ENCODE peak calls at places on chromosomes 11 and 22, in seven cellular contexts. Y, S, I, Z, D, F and M are unnamed samples.
A peak's percentile ranks its signal among the peaks of the same experiment; 100 is the strongest.

GRCh38 chr22:47409501-47410275 is 647.2 kb downstream of the TBC1D22A start:
- DNase-seq in Y (no peak), S (no peak), I (no peak), Z (no peak), D (peak; percentile 7), F (no peak), M (no peak)

GRCh38 chr11:13594045-13594444 is 74.4 kb upstream of the FAR1 start:
- DNase-seq in Y (no peak), S (no peak), I (no peak), Z (no peak), D (no peak), F (no peak), M (no peak)

GRCh38 chr11:58654079-58654907 is 31.8 kb downstream of the CNTF start:
- DNase-seq in Y (peak; percentile 67), S (peak; percentile 94), I (peak; percentile 88), Z (peak; percentile 90), D (peak; percentile 89), F (peak; percentile 80), M (peak; percentile 77)

GRCh38 chr11:130772266-130773227 is 143.7 kb downstream of the SNX19 start:
- DNase-seq in Y (peak; percentile 92), S (peak; percentile 24), I (no peak), Z (peak; percentile 95), D (no peak), F (peak; percentile 44), M (peak; percentile 71)

GRCh38 chr11:15199693-15200092 is 85.0 kb downstream of the INSC start:
- DNase-seq in Y (no peak), S (peak; percentile 19), I (no peak), Z (no peak), D (no peak), F (no peak), M (no peak)

GRCh38 chr22:47370448-47371262 is 608.2 kb downstream of the TBC1D22A start:
- DNase-seq in Y (no peak), S (peak; percentile 17), I (no peak), Z (no peak), D (no peak), F (peak; percentile 11), M (no peak)

GRCh38 chr11:118375980-118376379 is 16.6 kb downstream of the UBE4A start:
- DNase-seq in Y (no peak), S (no peak), I (no peak), Z (no peak), D (no peak), F (no peak), M (no peak)

GRCh38 chr11:63212742-63213141 is 30.7 kb downstream of the SLC22A25 start:
- DNase-seq in Y (peak; percentile 16), S (peak; percentile 54), I (no peak), Z (peak; percentile 39), D (no peak), F (no peak), M (peak; percentile 12)

GRCh38 chr22:49321477-49322055 is 506.1 kb downstream of the BRD1 start:
- DNase-seq in Y (no peak), S (peak; percentile 32), I (peak; percentile 41), Z (no peak), D (peak; percentile 54), F (no peak), M (no peak)

GRCh38 chr11:8765294-8765693 is 82.7 kb downstream of the RPL27A start:
- DNase-seq in Y (peak; percentile 57), S (peak; percentile 39), I (no peak), Z (peak; percentile 71), D (no peak), F (no peak), M (peak; percentile 45)

GRCh38 chr11:95398437-95399112 is 167.6 kb upstream of the SESN3 start:
- DNase-seq in Y (peak; percentile 54), S (no peak), I (no peak), Z (peak; percentile 27), D (no peak), F (no peak), M (no peak)

GRCh38 chr11:272195-272930 is 5.8 kb upstream of the NLRP6 start:
- DNase-seq in Y (no peak), S (peak; percentile 29), I (peak; percentile 29), Z (no peak), D (peak; percentile 56), F (no peak), M (no peak)

GRCh38 chr11:123616505-123617198 is 37.8 kb downstream of the SCN3B start:
- DNase-seq in Y (no peak), S (no peak), I (no peak), Z (peak; percentile 10), D (no peak), F (no peak), M (no peak)

GRCh38 chr11:50102916-50103315 is 70.2 kb downstream of the OR4C45 start:
- DNase-seq in Y (no peak), S (no peak), I (no peak), Z (no peak), D (no peak), F (no peak), M (no peak)

GRCh38 chr11:50098186-50098725 is 65.6 kb downstream of the OR4C45 start:
- DNase-seq in Y (no peak), S (no peak), I (no peak), Z (no peak), D (no peak), F (no peak), M (no peak)
- H3K27me3 ChIP-seq in Y (no peaks in the 10 kb centered on the region), S (no peaks in the 10 kb centered on the region), I (no peaks in the 10 kb centered on the region), Z (no peaks in the 10 kb centered on the region), D (no peaks in the 10 kb centered on the region), F (no peaks in the 10 kb centered on the region), M (no peaks in the 10 kb centered on the region)

GRCh38 chr22:37018815-37019308 is 385 bp downstream of the TST start:
- DNase-seq in Y (peak; percentile 19), S (peak; percentile 84), I (peak; percentile 78), Z (peak; percentile 79), D (peak; percentile 83), F (peak; percentile 89), M (no peak)

GRCh38 chr22:37015587-37015878 is 3.7 kb downstream of the TST start:
- DNase-seq in Y (no peak), S (no peak), I (no peak), Z (no peak), D (no peak), F (no peak), M (no peak)

GRCh38 chr22:37018086-37018814 is 997 bp downstream of the TST start:
- DNase-seq in Y (no peak), S (no peak), I (no peak), Z (no peak), D (no peak), F (no peak), M (no peak)

GRCh38 chr22:37016134-37016910 is 2.9 kb downstream of the TST start:
- DNase-seq in Y (no peak), S (no peak), I (no peak), Z (no peak), D (no peak), F (peak; percentile 89), M (no peak)

GRCh38 chr22:37017356-37017755 is 1.9 kb downstream of the TST start:
- DNase-seq in Y (no peak), S (no peak), I (no peak), Z (no peak), D (no peak), F (no peak), M (no peak)
- H3K4me3 ChIP-seq in Y (no peak overlapping the region), S (no peak overlapping the region), I (no peak overlapping the region), Z (peak overlapping the region; percentile 94), D (no peak overlapping the region), F (peak overlapping the region; percentile 87), M (no peak overlapping the region)

GRCh38 chr11:2711161-2711560 is 11.4 kb upstream of the KCNQ1OT1 start:
- DNase-seq in Y (no peak), S (no peak), I (no peak), Z (no peak), D (no peak), F (no peak), M (no peak)
- H3K27me3 ChIP-seq in Y (peaks cover 6% of the 10 kb centered on the region), S (peaks cover 3% of the 10 kb centered on the region), I (no peaks in the 10 kb centered on the region), Z (peaks cover 8% of the 10 kb centered on the region), D (no peaks in the 10 kb centered on the region), F (no peaks in the 10 kb centered on the region), M (peaks cover 22% of the 10 kb centered on the region)

GRCh38 chr11:128628686-128629085 is 41.3 kb upstream of the ETS1 start:
- DNase-seq in Y (no peak), S (no peak), I (no peak), Z (no peak), D (no peak), F (no peak), M (no peak)

GRCh38 chr11:128632151-128632791 is 44.9 kb upstream of the ETS1 start:
- DNase-seq in Y (peak; percentile 45), S (peak; percentile 89), I (peak; percentile 66), Z (peak; percentile 80), D (no peak), F (no peak), M (peak; percentile 9)

GRCh38 chr11:128629516-128630106 is 42.3 kb upstream of the ETS1 start:
- DNase-seq in Y (no peak), S (peak; percentile 54), I (peak; percentile 45), Z (no peak), D (no peak), F (no peak), M (no peak)

GRCh38 chr11:128628343-128628673 is 41.0 kb upstream of the ETS1 start:
- DNase-seq in Y (no peak), S (no peak), I (no peak), Z (no peak), D (no peak), F (no peak), M (no peak)

DNA sequence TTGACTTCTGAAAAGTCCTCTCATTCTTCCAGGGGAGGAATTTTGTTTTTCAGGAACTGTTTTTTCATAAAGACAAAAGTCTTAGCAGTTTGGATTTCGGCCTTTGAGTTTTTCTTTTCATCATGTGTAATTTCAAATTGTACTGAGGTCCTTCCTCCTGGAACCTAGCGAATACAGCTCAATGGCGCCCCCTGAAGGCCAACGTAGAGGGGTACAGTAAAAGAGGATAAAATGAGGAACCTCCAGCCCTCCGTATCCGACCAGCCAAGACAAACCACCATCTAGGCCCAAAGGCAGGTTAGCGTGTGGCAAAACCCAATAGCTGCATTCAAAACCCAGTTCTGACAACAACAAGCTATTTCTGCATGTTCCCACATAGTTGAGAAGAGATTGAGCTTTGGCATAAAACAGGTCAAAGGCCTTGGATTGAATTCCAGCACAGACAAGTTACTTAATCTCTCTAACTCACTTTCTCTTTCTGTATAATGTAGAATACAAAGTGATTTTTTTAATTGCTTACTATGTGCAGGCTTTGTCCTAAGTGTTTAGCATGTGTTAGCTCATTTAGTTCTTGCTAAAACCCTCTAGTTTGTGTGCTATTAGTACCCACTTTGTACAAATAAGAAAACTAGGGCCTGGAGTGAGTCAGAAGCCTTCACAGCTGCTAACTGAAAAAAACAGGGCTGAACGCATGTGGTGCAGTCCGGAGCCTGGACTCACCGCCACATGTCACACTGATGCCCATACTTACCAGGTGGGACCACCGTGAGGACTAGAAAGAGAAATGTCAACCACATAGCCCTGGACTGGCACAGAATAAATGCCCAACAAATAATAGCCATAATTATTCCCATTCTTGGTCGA is 43.2 kb upstream of the ETS1 start:
- DNase-seq in Y (peak; percentile 78), S (peak; percentile 93), I (peak; percentile 89), Z (peak; percentile 94), D (peak; percentile 90), F (peak; percentile 93), M (peak; percentile 60)
- H3K4me3 ChIP-seq in Y (no peak overlapping the region), S (no peak overlapping the region), I (no peak overlapping the region), Z (peak overlapping the region; percentile 28), D (no peak overlapping the region), F (no peak overlapping the region), M (no peak overlapping the region)

DNA sequence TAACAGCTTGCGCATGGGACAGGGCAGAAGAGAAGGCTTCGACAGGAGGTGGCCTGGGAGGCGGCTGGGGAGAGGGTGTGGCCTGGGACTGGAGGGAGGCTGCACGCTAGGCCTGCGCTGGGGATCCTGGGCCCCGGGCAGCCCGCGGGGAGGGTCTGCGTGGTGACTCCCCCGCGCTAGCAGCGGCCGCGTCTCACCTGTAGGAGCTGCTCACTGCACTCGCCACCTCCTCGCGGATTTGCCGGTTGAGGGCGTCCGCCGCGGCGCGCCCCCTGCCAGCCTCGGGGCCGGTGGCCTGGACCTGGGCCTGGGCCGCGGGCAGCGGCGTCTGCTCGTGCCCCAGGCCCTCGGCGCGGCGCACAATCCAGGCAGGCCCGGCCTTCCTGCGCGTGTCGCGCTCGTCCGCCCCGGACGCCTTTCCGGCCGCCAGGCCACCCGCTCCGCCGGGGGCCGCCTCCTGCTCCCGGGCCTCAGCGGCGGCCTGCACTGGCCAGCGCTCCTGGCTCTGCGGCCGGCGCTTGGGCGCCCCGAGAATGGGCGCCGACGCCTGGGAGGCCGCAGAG is 1.5 kb downstream of the MAP6 start:
- DNase-seq in Y (no peak), S (peak; percentile 85), I (peak; percentile 71), Z (peak; percentile 60), D (peak; percentile 77), F (no peak), M (peak; percentile 35)
- H3K27me3 ChIP-seq in Y (peaks cover 50% of the 10 kb centered on the region), S (peaks cover 77% of the 10 kb centered on the region), I (peaks cover 43% of the 10 kb centered on the region), Z (peaks cover 10% of the 10 kb centered on the region), D (peaks cover 32% of the 10 kb centered on the region), F (peaks cover 36% of the 10 kb centered on the region), M (peaks cover 11% of the 10 kb centered on the region)